ENCODE peak calls at places on chromosomes 6 and 20, in eight cellular contexts. O is neural crest cell; F is stimulated activated CD4-positive, alpha-beta T cell treated with anti-CD3 and anti-CD28 coated beads, Interleukin-2, amount 100 ng/mL, for 48 hours; X is nucleus accumbens; N is T-helper 22 cell; G is body of pancreas; V is activated naive CD4-positive, alpha-beta T cell; U is HEK293T. T is an unnamed sample.

GRCh38 chr20:59640267-59640666 is 35.9 kb downstream of the PHACTR3 start:
- DNase-seq in O (no peak), F (no peak), X (no peak), N (no peak), G (no peak), V (no peak), U (no peak), T (no peak)

GRCh38 chr6:44269921-44270525 is at the start of gene TMEM151B:
- DNase-seq in O (no peak), F (no peak), X (peak), N (no peak), G (no peak), V (no peak), U (no peak), T (no peak)

GRCh38 chr6:2754396-2754795 is 3.7 kb upstream of the MYLK4 start:
- DNase-seq in O (no peak), F (no peak), X (no peak), N (no peak), G (no peak), V (no peak), U (no peak), T (no peak)

GRCh38 chr6:160103825-160104100 is 17.9 kb upstream of the SLC22A1 start:
- DNase-seq in O (no peak), F (no peak), X (no peak), N (no peak), G (no peak), V (no peak), U (no peak), T (no peak)

GRCh38 chr6:89024456-89024855 is 56.1 kb upstream of the PNRC1 start:
- DNase-seq in O (no peak), F (no peak), X (no peak), N (no peak), G (no peak), V (no peak), U (no peak), T (no peak)

GRCh38 chr6:4727671-4728435 is 48.4 kb upstream of the CDYL start:
- DNase-seq in O (no peak), F (no peak), X (no peak), N (no peak), G (no peak), V (no peak), U (peak), T (peak)

GRCh38 chr20:58638467-58639181 is 12.5 kb upstream of the STX16 start:
- DNase-seq in O (no peak), F (no peak), X (no peak), N (no peak), G (no peak), V (no peak), U (no peak), T (no peak)

GRCh38 chr6:42028234-42029061 is 21.9 kb upstream of the TAF8 start:
- DNase-seq in O (no peak), F (no peak), X (no peak), N (no peak), G (no peak), V (no peak), U (peak), T (no peak)

GRCh38 chr6:108947114-108947854 is 99.1 kb downstream of the ARMC2 start:
- DNase-seq in O (no peak), F (no peak), X (no peak), N (no peak), G (no peak), V (no peak), U (no peak), T (peak)

GRCh38 chr20:57991211-57991841 is 237.1 kb downstream of the ANKRD60 start:
- DNase-seq in O (no peak), F (no peak), X (no peak), N (no peak), G (no peak), V (no peak), U (no peak), T (peak)

GRCh38 chr20:62238569-62239277 is 402 bp downstream of the OSBPL2 start:
- DNase-seq in O (no peak), F (no peak), X (no peak), N (no peak), G (peak), V (no peak), U (peak), T (peak)

GRCh38 chr6:136324981-136325380 is 35.3 kb upstream of the BCLAF1 start:
- DNase-seq in O (no peak), F (no peak), X (no peak), N (no peak), G (no peak), V (no peak), U (no peak), T (no peak)

GRCh38 chr20:32877507-32877906 is 18.8 kb downstream of the EFCAB8 start:
- DNase-seq in O (no peak), F (no peak), X (no peak), N (no peak), G (no peak), V (no peak), U (no peak), T (no peak)

GRCh38 chr6:157981395-157982296 is at the start of gene SYNJ2:
- DNase-seq in O (peak), F (peak), X (peak), N (peak), G (peak), V (peak), U (peak), T (peak)

GRCh38 chr6:89242574-89243330 is 25.6 kb upstream of the GABRR1 start:
- DNase-seq in O (peak), F (no peak), X (no peak), N (no peak), G (no peak), V (no peak), U (peak), T (peak)

GRCh38 chr20:24654425-24654824 is 185.0 kb downstream of the SYNDIG1 start:
- DNase-seq in O (no peak), F (no peak), X (no peak), N (no peak), G (no peak), V (no peak), U (no peak), T (no peak)

GRCh38 chr6:169981969-169982368 is 230.5 kb downstream of the ERMARD start:
- DNase-seq in O (no peak), F (no peak), X (no peak), N (no peak), G (no peak), V (no peak), U (no peak), T (no peak)

GRCh38 chr6:119129148-119129967 is 50.9 kb upstream of the FAM184A start:
- DNase-seq in O (peak), F (no peak), X (no peak), N (no peak), G (no peak), V (no peak), U (peak), T (peak)

GRCh38 chr6:3379482-3380060 is 77.3 kb downstream of the SLC22A23 start:
- DNase-seq in O (no peak), F (no peak), X (no peak), N (no peak), G (no peak), V (no peak), U (no peak), T (no peak)

GRCh38 chr20:46928580-46929132 is 34.0 kb downstream of the EYA2 start:
- DNase-seq in O (peak), F (no peak), X (peak), N (no peak), G (no peak), V (no peak), U (no peak), T (no peak)

T was measured in Calu3.